ENCODE peak calls at places on chromosomes 13 and 19, in six cellular contexts. M is left lung, A is HCT116, L is AG08395, U is EH, X is NCI-H1092 treated with DMSO at 0.1 percent for 48 hours. R is an unnamed sample.

GRCh38 chr19:16920816-16921529 is 32.2 kb downstream of the F2RL3 start:
- DNase-seq in L (peak), U (peak), A (peak), X (no peak), M (peak), R (no peak)

GRCh38 chr13:79806821-79807220 is 325.9 kb downstream of the NDFIP2 start:
- DNase-seq in M (no peak), L (no peak), A (no peak), U (no peak), X (no peak), R (no peak)

GRCh38 chr13:44052843-44053607 is 173.3 kb downstream of the LACC1 start:
- DNase-seq in X (no peak), A (no peak), U (peak), L (peak), M (peak), R (peak)

GRCh38 chr13:74114202-74114601 is 20.0 kb downstream of the KLF12 start:
- DNase-seq in U (peak), A (no peak), X (no peak), L (peak), M (no peak), R (no peak)

GRCh38 chr19:14062558-14062855 is 631 bp upstream of the PALM3 start:
- DNase-seq in U (no peak), X (no peak), A (no peak), M (no peak), L (no peak), R (no peak)

GRCh38 chr19:13005861-13006370 is 10.6 kb downstream of the NFIX start:
- DNase-seq in M (peak), X (no peak), U (no peak), A (no peak), L (no peak), R (no peak)

GRCh38 chr19:53492153-53492552 is 24.6 kb downstream of the ZNF813 start:
- DNase-seq in A (no peak), L (no peak), M (no peak), X (no peak), U (no peak), R (no peak)

GRCh38 chr13:27270594-27271520 is at the start of gene RASL11A:
- DNase-seq in U (peak), A (peak), X (peak), M (peak), L (peak), R (peak)

GRCh38 chr13:31905896-31906295 is 125.7 kb upstream of the FRY start:
- DNase-seq in A (no peak), X (no peak), U (no peak), L (no peak), M (no peak), R (no peak)

GRCh38 chr13:101425623-101426022 is 9.3 kb upstream of the NALCN start:
- DNase-seq in U (no peak), X (no peak), L (no peak), A (no peak), M (no peak), R (no peak)